ENCODE peak calls at places on chromosomes 13 and 19, in nine cellular contexts. O is heart left ventricle; A is colonic mucosa; F is left lung; P is neural progenitor cell; M is PC-3; Q is Panc1; T is ascending aorta; V is effector memory CD4-positive, alpha-beta T cell. K is an unnamed sample.

GRCh38 chr19:1250374-1251232 is 2.2 kb downstream of the MIDN start:
- DNase-seq in O (peak; percentile 82), A (peak; percentile 65), F (peak; percentile 60), P (peak; percentile 96), M (no peak), Q (no peak), T (no peak), V (peak; percentile 50), K (no peak)

GRCh38 chr13:89380101-89380500 is 1708.9 kb downstream of the SLITRK5 start:
- DNase-seq in O (no peak), A (peak; percentile 36), F (no peak), P (no peak), M (peak; percentile 80), Q (no peak), T (no peak), V (no peak), K (no peak)

GRCh38 chr19:17473041-17473440 is 2.7 kb downstream of the SLC27A1 start:
- DNase-seq in O (no peak), A (no peak), F (no peak), P (no peak), M (peak; percentile 58), Q (no peak), T (no peak), V (no peak), K (no peak)

GRCh38 chr13:76799696-76800095 is 86.5 kb downstream of the KCTD12 start:
- DNase-seq in O (no peak), A (no peak), F (no peak), P (no peak), M (peak; percentile 32), Q (no peak), T (no peak), V (no peak), K (no peak)

GRCh38 chr19:53388168-53388567 is 6.8 kb upstream of the ZNF765 start:
- DNase-seq in O (no peak), A (no peak), F (no peak), P (no peak), M (peak; percentile 40), Q (no peak), T (no peak), V (no peak), K (no peak)

GRCh38 chr19:5997371-5997770 is 19.4 kb upstream of the RANBP3 start:
- DNase-seq in O (no peak), A (no peak), F (no peak), P (peak; percentile 53), M (no peak), Q (no peak), T (no peak), V (no peak), K (no peak)

GRCh38 chr19:1422943-1423342 is 15.3 kb upstream of the RPS15 start:
- DNase-seq in O (no peak), A (no peak), F (no peak), P (no peak), M (no peak), Q (no peak), T (no peak), V (no peak), K (no peak)

GRCh38 chr19:2089001-2089711 is 7.0 kb downstream of the MOB3A start:
- DNase-seq in O (no peak), A (no peak), F (no peak), P (no peak), M (peak; percentile 58), Q (no peak), T (no peak), V (no peak), K (no peak)

GRCh38 chr13:65966991-65967451 is 1263.1 kb downstream of the PCDH9 start:
- DNase-seq in O (no peak), A (no peak), F (no peak), P (peak; percentile 53), M (peak; percentile 71), Q (no peak), T (no peak), V (no peak), K (peak; percentile 58)

GRCh38 chr19:39937094-39937493 is 2.7 kb upstream of the FCGBP start:
- DNase-seq in O (no peak), A (peak; percentile 34), F (no peak), P (no peak), M (no peak), Q (no peak), T (no peak), V (peak; percentile 30), K (no peak)

GRCh38 chr19:40809358-40810086 is 10.5 kb downstream of the EGLN2 start:
- DNase-seq in O (no peak), A (no peak), F (no peak), P (no peak), M (no peak), Q (no peak), T (no peak), V (no peak), K (no peak)

GRCh38 chr13:61466280-61466679 is 50.6 kb upstream of the PCDH20 start:
- DNase-seq in O (no peak), A (no peak), F (no peak), P (peak; percentile 18), M (peak; percentile 15), Q (no peak), T (no peak), V (no peak), K (peak; percentile 4)

GRCh38 chr13:112885782-112886268 is 83.2 kb upstream of the MCF2L start:
- DNase-seq in O (peak; percentile 75), A (peak; percentile 87), F (peak; percentile 78), P (peak; percentile 95), M (peak; percentile 83), Q (no peak), T (peak; percentile 73), V (no peak), K (no peak)

GRCh38 chr13:108266316-108266936 is 3.1 kb upstream of the TNFSF13B start:
- DNase-seq in O (no peak), A (no peak), F (no peak), P (no peak), M (no peak), Q (no peak), T (no peak), V (no peak), K (no peak)

GRCh38 chr19:3285647-3286176 is 61.3 kb downstream of the CELF5 start:
- DNase-seq in O (no peak), A (no peak), F (no peak), P (no peak), M (no peak), Q (no peak), T (no peak), V (peak; percentile 44), K (no peak)

GRCh38 chr13:36453518-36453917 is 21.2 kb downstream of the CCNA1 start:
- DNase-seq in O (no peak), A (no peak), F (no peak), P (peak; percentile 45), M (peak; percentile 15), Q (no peak), T (no peak), V (no peak), K (no peak)

GRCh38 chr13:114110091-114110829 is 22.2 kb downstream of the RASA3 start:
- DNase-seq in O (no peak), A (no peak), F (peak; percentile 73), P (peak; percentile 68), M (no peak), Q (no peak), T (peak; percentile 69), V (peak; percentile 72), K (no peak)

GRCh38 chr13:114108141-114108761 is 24.2 kb downstream of the RASA3 start:
- DNase-seq in O (no peak), A (no peak), F (peak; percentile 31), P (no peak), M (no peak), Q (no peak), T (peak; percentile 62), V (no peak), K (no peak)

GRCh38 chr13:114111577-114111976 is 20.8 kb downstream of the RASA3 start:
- DNase-seq in O (no peak), A (no peak), F (peak; percentile 8), P (no peak), M (no peak), Q (no peak), T (peak; percentile 33), V (no peak), K (no peak)

GRCh38 chr13:114108894-114109293 is 23.5 kb downstream of the RASA3 start:
- DNase-seq in O (no peak), A (no peak), F (peak; percentile 26), P (no peak), M (no peak), Q (no peak), T (peak; percentile 57), V (no peak), K (no peak)

DNA sequence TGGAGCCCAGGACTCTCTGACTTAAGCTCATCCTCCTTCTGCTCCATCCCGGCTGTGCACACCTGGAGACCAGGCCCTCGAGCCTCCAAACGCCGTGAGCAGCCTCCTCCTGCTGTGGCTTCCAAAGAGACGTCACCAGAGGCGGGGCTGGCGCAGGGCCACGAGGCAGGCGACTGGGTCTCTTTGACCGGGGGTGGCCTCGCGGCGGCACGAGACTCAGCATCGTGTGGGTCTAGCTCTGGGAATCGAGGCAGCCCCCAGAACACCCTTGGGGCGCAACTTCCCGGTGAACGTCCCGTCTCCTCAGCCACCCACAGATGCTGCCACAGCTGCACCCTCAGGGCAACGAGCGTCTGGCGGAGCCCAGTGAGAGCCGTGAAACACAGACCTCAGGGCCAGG is 22.8 kb downstream of the RASA3 start:
- DNase-seq in O (no peak), A (no peak), F (peak; percentile 32), P (peak; percentile 39), M (no peak), Q (no peak), T (peak; percentile 62), V (no peak), K (no peak)
- H3K4me1 ChIP-seq in O (no peaks in the 10 kb centered on the region), A (no peaks in the 10 kb centered on the region), F (peaks cover 6% of the 10 kb centered on the region), P (peaks cover 39% of the 10 kb centered on the region), M (peaks cover 3% of the 10 kb centered on the region), Q (peaks cover 72% of the 10 kb centered on the region), T (no peaks in the 10 kb centered on the region), V (peaks cover 82% of the 10 kb centered on the region), K (peaks cover 11% of the 10 kb centered on the region)

GRCh38 chr13:24922390-24923304 is 158.7 kb downstream of the RNF17 start:
- DNase-seq in O (peak; percentile 97), A (peak; percentile 98), F (peak; percentile 99), P (peak; percentile 98), M (peak; percentile 97), Q (peak; percentile 79), T (peak; percentile 99), V (peak; percentile 86), K (peak; percentile 77)
- H3K27ac ChIP-seq in O (peak overlapping the region; percentile 99), A (peak overlapping the region; percentile 94), F (peak overlapping the region; percentile 93), P (peak overlapping the region; percentile 47), M (peak overlapping the region; percentile 66), Q (peak overlapping the region; percentile 96), T (peak overlapping the region; percentile 99), V (peak overlapping the region; percentile 75), K (no peak overlapping the region)

GRCh38 chr19:57210381-57210780 is 19.1 kb downstream of the ZNF264 start:
- DNase-seq in O (no peak), A (no peak), F (no peak), P (no peak), M (no peak), Q (no peak), T (no peak), V (no peak), K (no peak)
- H3K36me3 ChIP-seq in O (peaks cover 30% of the 10 kb centered on the region), A (peaks cover 28% of the 10 kb centered on the region), F (no peaks in the 10 kb centered on the region), P (peaks cover 14% of the 10 kb centered on the region), M (peaks cover 67% of the 10 kb centered on the region), Q (peaks cover 20% of the 10 kb centered on the region), T (peaks cover 96% of the 10 kb centered on the region), V (peaks cover 57% of the 10 kb centered on the region), K (peaks cover 11% of the 10 kb centered on the region)

DNA sequence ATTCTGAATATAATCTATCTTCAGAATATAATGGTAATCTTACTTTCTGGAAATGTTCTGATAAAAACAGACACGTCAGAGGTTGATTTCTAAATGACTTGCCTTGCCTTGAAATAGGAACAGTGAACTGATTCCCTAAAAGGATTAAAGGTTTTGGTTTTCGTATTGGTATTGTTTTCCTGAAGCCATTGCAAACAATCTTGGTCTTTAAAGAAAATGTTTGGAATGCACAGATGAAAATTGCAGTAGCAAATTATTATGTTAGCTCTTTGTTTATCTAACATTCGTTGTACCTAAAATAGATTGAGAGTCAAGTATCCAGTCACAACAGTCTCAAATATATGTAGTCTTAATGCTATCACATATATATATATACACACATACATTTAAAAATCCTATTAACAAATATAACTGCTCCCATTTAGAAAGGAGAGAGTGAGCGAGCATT is 1.7 kb downstream of the ITM2B start:
- DNase-seq in O (no peak), A (no peak), F (no peak), P (no peak), M (peak; percentile 2), Q (no peak), T (no peak), V (no peak), K (no peak)
- H3K4me1 ChIP-seq in O (peaks cover 29% of the 10 kb centered on the region), A (no peaks in the 10 kb centered on the region), F (peaks cover 26% of the 10 kb centered on the region), P (peaks cover 38% of the 10 kb centered on the region), M (peaks cover 32% of the 10 kb centered on the region), Q (peaks cover 31% of the 10 kb centered on the region), T (peaks cover 24% of the 10 kb centered on the region), V (peaks cover 40% of the 10 kb centered on the region), K (peaks cover 1% of the 10 kb centered on the region)